ENCODE peak calls at places on chromosomes 16 and 17, in five cellular contexts. L, Q, H, X and F are unnamed samples.

GRCh38 chr16:67562918-67563707 is 787 bp downstream of the CTCF start:
- DNase-seq in L (peak), Q (no peak), H (peak), X (peak), F (peak)

GRCh38 chr17:18925187-18925586 is 26.8 kb upstream of the SLC5A10 start:
- DNase-seq in L (no peak), Q (no peak), H (no peak), X (no peak), F (no peak)

GRCh38 chr17:82444941-82445521 is 5.5 kb downstream of the CYBC1 start:
- DNase-seq in L (peak), Q (no peak), H (no peak), X (no peak), F (no peak)

GRCh38 chr16:14104066-14104465 is 32.9 kb downstream of the MRTFB start:
- DNase-seq in L (no peak), Q (no peak), H (no peak), X (no peak), F (no peak)

GRCh38 chr16:59683709-59684108 is 949.6 kb upstream of the GOT2 start:
- DNase-seq in L (no peak), Q (peak), H (no peak), X (no peak), F (no peak)

GRCh38 chr16:81181013-81181720 is 57.3 kb upstream of the BCO1 start:
- DNase-seq in L (no peak), Q (peak), H (peak), X (peak), F (peak)

GRCh38 chr17:61724777-61725176 is 133.8 kb upstream of the NACA2 start:
- DNase-seq in L (no peak), Q (no peak), H (no peak), X (no peak), F (no peak)

GRCh38 chr16:81996664-81997529 is 14.4 kb downstream of the SDR42E1 start:
- DNase-seq in L (no peak), Q (peak), H (no peak), X (no peak), F (peak)

GRCh38 chr16:63096857-63097256 is 1060.6 kb upstream of the CDH8 start:
- DNase-seq in L (no peak), Q (no peak), H (no peak), X (no peak), F (no peak)

DNA sequence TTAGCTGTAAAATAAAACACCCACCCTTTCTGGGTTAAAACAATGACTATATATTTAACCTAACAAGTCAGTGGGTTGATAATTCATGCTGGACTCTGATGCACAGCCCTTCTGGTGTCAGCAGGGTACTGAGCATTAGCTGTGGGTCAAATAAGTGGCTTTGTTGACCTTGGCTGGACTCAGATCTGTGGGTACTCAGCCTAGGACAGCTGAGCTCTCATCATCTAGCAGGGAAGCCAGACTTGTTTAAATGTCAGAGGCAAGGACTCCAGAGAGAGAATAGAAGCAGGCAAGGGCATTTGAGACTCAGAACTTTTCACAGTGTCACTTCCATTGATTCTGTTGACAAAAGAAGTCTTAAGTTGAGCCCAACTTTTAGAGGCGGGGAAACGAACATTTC is 1063.8 kb upstream of the CDH8 start:
- DNase-seq in L (no peak), Q (no peak), H (no peak), X (no peak), F (no peak)
- H3K4me3 ChIP-seq in L (no peak), Q (no peak), H (no peak), X (no peak), F (no peak)

DNA sequence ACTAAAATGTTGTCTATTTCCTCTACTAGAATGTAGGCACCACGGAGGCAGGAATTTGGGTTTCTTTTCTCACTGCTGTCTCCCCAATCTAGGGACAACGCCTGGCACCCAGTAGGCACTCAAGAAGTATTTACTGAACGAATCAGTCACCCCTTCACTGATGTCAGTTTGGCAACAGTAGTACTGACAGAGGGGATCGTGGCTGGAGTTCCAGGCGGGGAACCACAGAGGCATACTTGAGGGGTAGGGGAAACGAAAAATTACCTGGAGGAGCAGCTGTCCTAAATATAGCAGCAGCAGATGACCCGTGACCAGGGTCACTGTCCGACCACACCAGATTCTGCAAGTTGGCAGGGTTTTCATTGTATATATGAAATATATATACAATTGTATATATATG is 33.3 kb downstream of the TRIM25 start:
- DNase-seq in L (no peak), Q (no peak), H (no peak), X (no peak), F (no peak)
- TF ChIP-seq CTCF in L (no peak), Q (no peak), H (no peak), X (no peak), F (no peak)

DNA sequence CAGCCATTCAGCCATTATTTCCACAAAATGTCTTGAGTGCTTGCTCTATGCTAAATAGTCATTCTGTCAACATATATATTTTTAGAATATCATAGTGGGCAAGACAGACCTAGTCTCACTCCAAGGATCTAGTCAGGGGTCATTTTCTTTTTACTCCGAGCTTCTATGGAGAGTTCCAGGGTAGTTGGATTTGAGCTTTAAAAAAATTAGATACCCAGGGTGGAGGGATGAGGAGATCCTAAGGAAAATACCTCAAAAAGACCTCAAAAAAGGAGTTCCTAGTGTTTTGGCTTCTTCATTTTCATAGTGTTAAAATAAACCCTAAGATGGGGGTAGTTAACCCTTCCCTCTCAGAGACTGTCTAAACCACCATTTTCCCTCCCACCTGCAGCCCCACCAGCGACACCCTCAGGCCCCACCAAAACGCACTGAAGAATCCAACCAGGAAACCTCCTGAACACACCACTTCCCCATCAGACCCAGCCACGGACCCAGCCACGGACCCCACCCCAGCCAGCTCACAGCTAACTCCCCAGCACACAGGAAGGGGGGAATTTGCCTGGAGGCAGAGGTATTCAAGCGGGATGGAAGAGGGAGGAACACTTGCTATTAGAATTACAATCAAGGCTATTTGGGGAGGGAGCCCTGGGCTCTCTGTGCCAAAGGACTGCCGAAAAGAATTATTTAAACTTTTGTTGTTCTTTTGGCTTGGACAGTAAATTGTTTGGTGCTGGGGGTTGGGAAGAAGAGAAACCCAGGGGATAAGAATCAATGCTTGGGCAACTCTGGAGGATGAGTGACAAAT is 2.2 kb downstream of the ETV4 start:
- DNase-seq in L (no peak), Q (no peak), H (no peak), X (no peak), F (no peak)
- H3K4me3 ChIP-seq in L (no peak), Q (peak), H (no peak), X (no peak), F (no peak)

DNA sequence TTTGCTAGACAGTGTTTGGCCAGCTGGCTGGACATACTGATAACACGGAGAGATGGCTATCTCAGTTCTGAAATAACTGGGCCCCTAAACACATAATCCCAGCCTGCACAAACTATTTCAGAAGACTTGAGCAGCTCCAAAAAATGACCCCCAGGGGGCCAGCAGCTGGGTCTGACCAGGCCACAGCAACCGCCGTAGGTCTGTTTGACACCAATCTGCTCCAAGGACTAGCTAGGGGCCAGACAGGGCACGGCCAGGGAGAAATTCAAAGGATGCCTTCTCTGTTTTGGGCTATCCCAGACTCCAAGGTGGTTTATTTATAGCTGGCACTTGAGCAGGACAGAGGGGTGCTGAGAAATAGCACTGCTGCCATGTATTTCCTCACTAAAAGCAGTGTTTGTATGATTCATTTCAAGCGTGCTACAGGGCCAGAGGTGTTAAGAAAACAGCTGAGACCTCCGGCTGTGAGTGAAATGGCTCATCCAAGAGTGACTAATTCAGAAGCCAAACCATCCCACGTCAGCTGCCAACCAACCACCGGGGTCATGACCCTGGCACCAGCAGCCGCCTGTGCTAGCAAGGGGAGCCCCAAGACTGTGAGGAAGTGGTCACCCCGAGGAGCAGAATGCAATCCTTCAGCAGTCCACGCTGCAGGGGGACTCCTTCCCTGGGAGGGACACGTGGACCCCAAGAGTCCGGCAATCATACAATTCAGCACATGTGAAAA is 5.7 kb downstream of the GGA2 start:
- DNase-seq in L (peak), Q (peak), H (no peak), X (peak), F (peak)
- TF ChIP-seq CTCF in L (no peak), Q (no peak), H (no peak), X (no peak), F (no peak)

GRCh38 chr17:8248751-8249607 is at the start of gene PFAS:
- DNase-seq in L (peak), Q (peak), H (peak), X (peak), F (peak)

GRCh38 chr17:8253801-8254200 is 4.7 kb downstream of the PFAS start:
- DNase-seq in L (no peak), Q (peak), H (peak), X (peak), F (peak)

GRCh38 chr17:8249621-8250020 is 532 bp downstream of the PFAS start:
- DNase-seq in L (no peak), Q (no peak), H (no peak), X (no peak), F (no peak)

GRCh38 chr17:8254881-8255280 is 5.8 kb downstream of the PFAS start:
- DNase-seq in L (no peak), Q (no peak), H (no peak), X (no peak), F (no peak)

DNA sequence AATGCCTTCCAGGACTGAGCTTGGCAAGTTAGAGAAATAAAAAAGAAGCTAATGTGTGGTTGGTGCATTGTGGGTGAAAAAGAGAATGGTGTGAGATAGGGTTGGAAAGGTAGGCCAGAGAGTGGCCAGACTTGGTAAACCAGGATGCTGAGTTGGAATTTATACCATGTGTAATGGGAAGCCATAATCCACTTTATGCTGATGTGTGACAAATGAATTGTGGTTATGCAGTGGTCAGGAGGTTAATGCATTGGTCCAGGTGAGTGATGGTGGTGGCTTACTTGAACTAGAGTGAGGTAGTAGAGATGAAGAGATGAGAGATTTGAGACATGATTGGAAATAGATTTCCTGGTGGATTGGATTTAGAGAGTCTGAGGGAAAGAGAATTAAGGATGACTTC is 1.0 kb downstream of the PFAS start:
- DNase-seq in L (no peak), Q (no peak), H (no peak), X (no peak), F (no peak)
- H3K4me3 ChIP-seq in L (no peak), Q (peak), H (peak), X (no peak), F (peak)

GRCh38 chr17:73782641-73783381 is 138.6 kb upstream of the SDK2 start:
- DNase-seq in L (no peak), Q (no peak), H (no peak), X (peak), F (no peak)
- TF ChIP-seq CTCF in L (no peak), Q (no peak), H (no peak), X (peak), F (no peak)

GRCh38 chr16:57479043-57479421 is 7.3 kb downstream of the DOK4 start:
- DNase-seq in L (peak), Q (no peak), H (no peak), X (no peak), F (no peak)
- H3K4me3 ChIP-seq in L (no peak), Q (peak), H (peak), X (peak), F (peak)